ENCODE peak calls at places on chromosomes 1 and 21, in five cellular contexts. A is breast epithelium, G is tibial nerve, R is prostate gland, H is HepG2. U is an unnamed sample.

GRCh38 chr1:181318858-181319235 is 164.5 kb upstream of the CACNA1E start:
- DNase-seq in R (no peak), A (no peak), G (no peak), H (no peak), U (no peak)

GRCh38 chr1:68233202-68233601 is 879 bp upstream of the WLS start:
- DNase-seq in R (no peak), G (no peak), A (no peak), H (no peak), U (no peak)

GRCh38 chr1:200311256-200311655 is 98.6 kb downstream of the ZNF281 start:
- DNase-seq in A (no peak), H (no peak), R (no peak), G (no peak), U (no peak)

GRCh38 chr1:94094466-94095111 is 26.4 kb downstream of the ABCA4 start:
- DNase-seq in H (no peak), G (peak; percentile 64), R (peak; percentile 61), A (peak; percentile 52), U (no peak)

GRCh38 chr1:72623299-72623708 is 341.0 kb upstream of the NEGR1 start:
- DNase-seq in A (no peak), R (peak; percentile 4), H (peak; percentile 20), G (no peak), U (peak; percentile 2)

GRCh38 chr1:164930241-164930640 is 371.3 kb downstream of the PBX1 start:
- DNase-seq in R (no peak), A (no peak), G (no peak), H (no peak), U (no peak)

GRCh38 chr1:56551691-56552090 is 27.7 kb downstream of the PLPP3 start:
- DNase-seq in A (no peak), H (no peak), R (no peak), G (no peak), U (no peak)

GRCh38 chr1:213439703-213440102 is 388.7 kb downstream of the RPS6KC1 start:
- DNase-seq in H (no peak), R (no peak), A (no peak), G (no peak), U (no peak)

GRCh38 chr1:172821609-172822274 is 162.8 kb downstream of the FASLG start:
- DNase-seq in G (no peak), H (no peak), R (no peak), A (no peak), U (no peak)

GRCh38 chr1:23792151-23792945 is 1.4 kb downstream of the LYPLA2 start:
- DNase-seq in R (no peak), A (no peak), G (no peak), H (no peak), U (no peak)
- TF ChIP-seq POLR2A in R (no peak), A (no peak), G (no peak), H (no peak), U (no peak)

DNA sequence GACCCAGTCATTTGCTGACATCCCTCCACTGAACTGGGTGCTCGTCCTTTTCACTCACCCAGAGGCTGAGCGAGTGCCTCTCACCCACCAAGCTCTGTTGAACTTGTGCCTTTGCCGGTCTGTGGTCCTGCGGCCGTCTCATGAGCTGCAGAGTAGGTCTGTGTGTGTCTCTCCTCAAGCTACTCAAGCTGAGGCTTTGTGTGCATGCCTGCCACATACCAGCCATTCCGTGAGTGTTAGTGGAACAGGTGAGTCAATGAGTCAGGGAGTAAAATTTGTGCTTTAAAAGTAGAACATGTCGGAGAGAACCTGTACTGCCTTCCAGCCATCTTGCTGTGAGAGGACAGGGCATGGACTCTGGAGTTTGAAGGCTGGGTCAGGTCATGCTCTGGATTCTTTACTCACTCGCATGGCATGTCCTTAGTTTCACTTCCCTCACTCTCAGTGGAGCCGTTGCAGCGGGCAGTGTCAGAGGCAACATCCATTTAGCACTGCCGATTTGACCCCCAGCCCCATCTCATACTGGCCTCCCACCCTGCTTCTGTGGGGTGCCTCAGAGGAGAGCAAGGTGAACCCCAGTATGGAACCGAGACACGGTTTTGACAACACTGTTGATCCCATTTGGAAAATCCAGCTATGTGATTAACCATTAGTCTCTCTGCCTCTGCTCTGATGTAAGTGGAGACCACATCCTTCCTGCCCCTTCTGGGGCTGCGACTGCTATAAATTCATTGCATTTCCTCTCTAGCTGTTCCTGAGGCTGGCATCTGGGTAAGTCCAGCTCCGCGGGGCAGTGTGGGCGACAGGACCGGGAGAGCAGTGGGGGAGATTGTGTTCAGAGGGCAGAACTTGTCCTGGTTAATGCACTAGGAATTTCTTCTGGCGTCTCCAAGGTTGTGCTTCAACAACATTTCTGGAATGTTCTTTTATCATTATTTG is at the start of gene NLRP3:
- DNase-seq in A (no peak), R (no peak), H (peak; percentile 5), G (no peak), U (peak; percentile 42)
- TF ChIP-seq POLR2A in A (no peak), R (no peak), H (no peak), G (no peak), U (peak; percentile 31)

GRCh38 chr1:196723325-196724185 is 51.1 kb upstream of the CFHR3 start:
- DNase-seq in A (no peak), R (peak; percentile 22), H (peak; percentile 67), G (no peak), U (peak; percentile 5)

DNA sequence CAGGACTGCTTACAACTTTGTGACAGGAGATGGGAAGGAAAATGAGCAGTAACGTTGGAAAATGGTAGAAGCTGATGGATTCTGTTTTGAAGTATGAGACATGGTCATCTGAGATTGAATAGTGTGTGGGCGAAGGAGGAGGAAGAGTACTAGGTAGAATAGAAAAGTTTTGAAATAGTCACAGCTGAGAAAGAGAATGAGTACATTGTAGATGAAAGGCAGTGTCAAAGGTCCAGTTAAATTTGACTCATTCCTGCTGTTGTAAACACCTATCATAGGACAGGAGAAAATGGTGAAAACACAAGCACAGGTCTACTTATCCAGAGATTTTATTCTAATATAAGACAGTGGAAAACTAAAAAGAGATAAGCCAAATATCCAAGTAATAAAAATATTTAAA is 56.8 kb upstream of the CFHR3 start:
- DNase-seq in G (no peak), R (no peak), A (no peak), H (no peak), U (no peak)
- TF ChIP-seq POLR2A in G (no peak), R (no peak), A (no peak), H (no peak), U (no peak)

GRCh38 chr1:95233737-95234493 is at the start of gene RWDD3:
- DNase-seq in A (peak; percentile 90), R (peak; percentile 94), H (peak; percentile 64), G (peak; percentile 88), U (peak; percentile 83)
- TF ChIP-seq POLR2A in A (peak; percentile 24), R (peak; percentile 60), H (peak; percentile 83), G (peak; percentile 80), U (peak; percentile 77)

GRCh38 chr1:161009602-161010211 is 11.2 kb downstream of the F11R start:
- DNase-seq in G (no peak), H (no peak), A (no peak), R (no peak), U (no peak)
- TF ChIP-seq POLR2A in G (no peak), H (no peak), A (no peak), R (no peak), U (no peak)

DNA sequence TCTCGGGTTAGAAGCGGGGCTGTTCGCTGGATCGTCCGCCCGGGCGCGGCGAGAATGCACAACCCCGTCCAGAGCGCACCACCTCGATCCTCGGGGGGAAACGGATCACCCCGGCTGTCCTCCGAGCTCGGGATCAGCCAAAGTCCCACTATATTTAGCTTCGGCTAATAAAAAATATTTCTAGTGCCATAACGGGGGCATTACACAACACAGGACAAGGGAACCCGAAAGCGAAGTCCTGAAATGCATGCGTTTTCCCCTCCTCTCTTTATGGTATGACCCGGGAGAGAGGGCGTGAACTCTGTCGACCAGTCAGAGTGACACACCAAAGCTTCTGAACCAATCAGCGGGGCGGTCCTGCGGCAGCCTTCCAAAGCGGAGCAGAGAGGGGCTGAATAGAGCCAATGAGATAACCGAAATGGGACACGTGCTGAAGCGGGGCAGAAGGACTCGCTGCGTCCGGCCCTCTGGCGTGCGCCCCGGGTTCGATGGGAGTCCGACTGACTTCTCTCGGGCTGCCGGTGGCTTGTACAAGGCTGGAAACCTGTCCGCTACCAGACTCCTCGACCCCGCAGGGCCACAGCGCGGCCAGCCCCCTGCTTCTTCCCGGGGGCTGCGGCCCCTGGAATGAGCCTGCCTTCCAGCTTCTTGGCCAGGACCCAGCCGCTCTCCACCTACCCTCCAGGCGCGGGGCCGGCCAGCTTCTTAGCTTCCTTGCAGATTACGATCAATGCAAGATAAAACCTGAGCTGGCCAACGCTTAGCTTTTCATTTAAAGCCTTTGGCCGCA is at the start of gene ALDH4A1:
- DNase-seq in A (peak; percentile 99), G (peak; percentile 95), R (peak; percentile 99), H (peak; percentile 98), U (peak; percentile 97)
- TF ChIP-seq POLR2A in A (no peak), G (peak; percentile 5), R (peak; percentile 75), H (peak; percentile 75), U (peak; percentile 60)

DNA sequence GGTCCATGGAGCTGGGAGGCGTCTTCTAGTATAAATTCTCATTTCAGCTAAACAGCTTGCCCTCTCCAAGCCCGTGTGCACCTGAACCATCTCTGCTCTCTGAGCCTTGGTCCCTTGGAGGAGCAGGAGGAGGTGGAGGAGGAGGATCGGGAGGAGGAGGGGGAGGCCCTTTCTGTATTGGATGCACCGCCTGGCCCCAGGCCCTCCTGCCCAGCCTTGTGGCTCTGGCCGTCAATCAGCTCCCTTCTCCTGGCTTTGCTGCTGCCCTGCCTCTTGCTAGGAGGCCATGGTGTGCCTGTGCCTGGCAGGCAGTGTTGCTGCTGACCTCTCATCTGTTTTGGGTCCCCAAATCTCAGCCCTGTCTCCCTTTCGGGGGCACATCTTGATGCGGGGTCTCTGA is 9.0 kb downstream of the COL18A1 start:
- DNase-seq in H (no peak), R (no peak), A (no peak), G (no peak), U (no peak)
- TF ChIP-seq POLR2A in H (no peak), R (no peak), A (no peak), G (no peak), U (no peak)

U was measured in H54.